ENCODE peak calls at places on chromosomes 2 and 18, in five cellular contexts. U, K, R, I and H are unnamed samples.

GRCh38 chr2:42957109-42958035 is 165.0 kb upstream of the HAAO start:
- DNase-seq in U (no peak), K (no peak), R (no peak), I (peak), H (no peak)

GRCh38 chr2:56012216-56012615 is 88.6 kb upstream of the EFEMP1 start:
- DNase-seq in U (no peak), K (no peak), R (no peak), I (no peak), H (peak)

GRCh38 chr2:28403388-28403956 is 10.8 kb downstream of the FOSL2 start:
- DNase-seq in U (no peak), K (no peak), R (no peak), I (no peak), H (peak)

GRCh38 chr2:240386321-240386720 is 49.1 kb upstream of the GPC1 start:
- DNase-seq in U (no peak), K (no peak), R (no peak), I (no peak), H (no peak)

GRCh38 chr2:160411167-160411566 is 82.4 kb downstream of the RBMS1 start:
- DNase-seq in U (no peak), K (no peak), R (peak), I (no peak), H (no peak)

GRCh38 chr18:77096031-77096371 is 36.6 kb downstream of the MBP start:
- DNase-seq in U (no peak), K (no peak), R (no peak), I (no peak), H (no peak)

GRCh38 chr18:71529708-71530303 is 1014.3 kb downstream of the CBLN2 start:
- DNase-seq in U (no peak), K (no peak), R (no peak), I (no peak), H (no peak)

GRCh38 chr18:64474751-64475150 is 325.9 kb upstream of the LINC00305 start:
- DNase-seq in U (no peak), K (no peak), R (no peak), I (no peak), H (peak)

GRCh38 chr2:220775856-220776467 is 796.1 kb downstream of the EPHA4 start:
- DNase-seq in U (no peak), K (no peak), R (peak), I (no peak), H (peak)

GRCh38 chr2:50449306-50449705 is 582.6 kb downstream of the NRXN1 start:
- DNase-seq in U (no peak), K (no peak), R (no peak), I (no peak), H (peak)

GRCh38 chr2:173989886-173990744 is 24.9 kb upstream of the SP3 start:
- DNase-seq in U (no peak), K (no peak), R (no peak), I (no peak), H (no peak)

GRCh38 chr18:46293699-46294300 is 189.6 kb downstream of the HAUS1 start:
- DNase-seq in U (no peak), K (no peak), R (no peak), I (no peak), H (no peak)

GRCh38 chr2:27664245-27664574 is 521 bp downstream of the SLC4A1AP start:
- DNase-seq in U (no peak), K (no peak), R (peak), I (no peak), H (peak)

GRCh38 chr2:196166876-196167275 is 4.5 kb downstream of the STK17B start:
- DNase-seq in U (no peak), K (no peak), R (peak), I (peak), H (no peak)